ENCODE peak calls at places on chromosomes 11 and 22, in seven cellular contexts. X is amniotic stem cell; S is PC-9; D is activated CD4-positive, alpha-beta T cell treated with anti-CD3 and anti-CD28 coated beads, Interleukin-2, amount 10 ng/mL, durations not matched to agents 7 days and 5 days; A is NCI-H460; P is mammary epithelial cell; N is AG08395. C is an unnamed sample.

GRCh38 chr11:123235117-123235686 is 40.2 kb upstream of the CLMP start:
- DNase-seq in X (no peak), S (no peak), D (peak), A (no peak), P (no peak), N (no peak), C (no peak)

GRCh38 chr22:33883561-33883960 is 36.7 kb downstream of the LARGE1 start:
- DNase-seq in X (no peak), S (peak), D (no peak), A (no peak), P (peak), N (no peak), C (no peak)

GRCh38 chr11:122180435-122180834 is 64.4 kb upstream of the BLID start:
- DNase-seq in X (peak), S (peak), D (no peak), A (peak), P (peak), N (peak), C (peak)

GRCh38 chr11:117097567-117098268 is 510 bp downstream of the SIK3 start:
- DNase-seq in X (no peak), S (no peak), D (peak), A (no peak), P (no peak), N (peak), C (peak)

GRCh38 chr22:36737776-36738175 is 34.2 kb upstream of the CACNG2 start:
- DNase-seq in X (no peak), S (no peak), D (no peak), A (no peak), P (peak), N (no peak), C (no peak)

GRCh38 chr11:86069408-86070086 is 663 bp upstream of the PICALM start:
- DNase-seq in X (peak), S (peak), D (no peak), A (peak), P (peak), N (peak), C (peak)

GRCh38 chr11:46275964-46276641 is 1.4 kb upstream of the CREB3L1 start:
- DNase-seq in X (no peak), S (peak), D (no peak), A (no peak), P (no peak), N (no peak), C (no peak)

GRCh38 chr11:60769273-60769672 is 12.6 kb downstream of the MS4A15 start:
- DNase-seq in X (no peak), S (no peak), D (no peak), A (no peak), P (peak), N (no peak), C (no peak)

GRCh38 chr11:74949748-74950127 is 672 bp downstream of the SPCS2 start:
- DNase-seq in X (no peak), S (no peak), D (no peak), A (no peak), P (no peak), N (peak), C (peak)

GRCh38 chr11:64728757-64729365 is 5.9 kb upstream of the NRXN2 start:
- DNase-seq in X (no peak), S (no peak), D (no peak), A (no peak), P (no peak), N (no peak), C (no peak)

GRCh38 chr11:1070594-1071462 is 3.8 kb upstream of the MUC2 start:
- DNase-seq in X (no peak), S (no peak), D (no peak), A (no peak), P (no peak), N (no peak), C (no peak)

GRCh38 chr11:67356867-67357561 is 3.7 kb upstream of the POLD4 start:
- DNase-seq in X (peak), S (peak), D (peak), A (peak), P (peak), N (peak), C (peak)

GRCh38 chr11:119481667-119482400 is 58.9 kb upstream of the THY1 start:
- DNase-seq in X (no peak), S (no peak), D (no peak), A (no peak), P (no peak), N (no peak), C (no peak)

GRCh38 chr11:73141309-73142127 is 600 bp downstream of the FCHSD2 start:
- DNase-seq in X (peak), S (peak), D (peak), A (peak), P (peak), N (peak), C (peak)

GRCh38 chr11:118087933-118088332 is 1.2 kb upstream of the SMIM35 start:
- DNase-seq in X (no peak), S (peak), D (no peak), A (no peak), P (no peak), N (no peak), C (no peak)

GRCh38 chr11:15673408-15673811 is 558.7 kb downstream of the INSC start:
- DNase-seq in X (no peak), S (no peak), D (no peak), A (no peak), P (peak), N (no peak), C (no peak)

GRCh38 chr11:2525166-2525861 is 80.5 kb downstream of the KCNQ1 start:
- DNase-seq in X (no peak), S (no peak), D (no peak), A (no peak), P (no peak), N (no peak), C (no peak)

GRCh38 chr11:102513869-102514268 is 16.7 kb downstream of the MMP7 start:
- DNase-seq in X (no peak), S (no peak), D (no peak), A (peak), P (peak), N (no peak), C (peak)

GRCh38 chr11:69504576-69505420 is 23.3 kb downstream of the LINC01488 start:
- DNase-seq in X (no peak), S (no peak), D (no peak), A (no peak), P (no peak), N (no peak), C (no peak)

GRCh38 chr22:44538071-44538470 is 40.0 kb upstream of the RTL6 start:
- DNase-seq in X (peak), S (peak), D (no peak), A (peak), P (peak), N (peak), C (peak)

GRCh38 chr22:46763051-46763705 is 728 bp downstream of the TBC1D22A start:
- DNase-seq in X (no peak), S (peak), D (peak), A (no peak), P (no peak), N (peak), C (no peak)

GRCh38 chr11:58927393-58928081 is 11.8 kb upstream of the GLYATL1 start:
- DNase-seq in X (no peak), S (no peak), D (no peak), A (no peak), P (no peak), N (no peak), C (no peak)

GRCh38 chr11:98365185-98365584 is 655.6 kb upstream of the CNTN5 start:
- DNase-seq in X (no peak), S (no peak), D (no peak), A (no peak), P (no peak), N (no peak), C (no peak)